ENCODE peak calls at places on chromosomes 1 and 21, in four cellular contexts. Z, B, X and T are unnamed samples.

GRCh38 chr1:29519108-29519507 is 282.8 kb downstream of the PTPRU start:
- DNase-seq in Z (no peak), B (no peak), X (no peak), T (no peak)

GRCh38 chr1:5311634-5312298 is 657.4 kb downstream of the AJAP1 start:
- DNase-seq in Z (no peak), B (no peak), X (no peak), T (no peak)

GRCh38 chr1:53686371-53687267 is 52.3 kb downstream of the GLIS1 start:
- DNase-seq in Z (no peak), B (no peak), X (no peak), T (no peak)

GRCh38 chr1:29105822-29106221 is 17.9 kb downstream of the TMEM200B start:
- DNase-seq in Z (no peak), B (no peak), X (no peak), T (no peak)

GRCh38 chr1:153519242-153519641 is 16.5 kb downstream of the S100A6 start:
- DNase-seq in Z (no peak), B (no peak), X (no peak), T (no peak)

GRCh38 chr1:218967836-218968235 is 205.8 kb upstream of the LYPLAL1 start:
- DNase-seq in Z (no peak), B (no peak), X (no peak), T (no peak)

GRCh38 chr21:28605138-28605537 is 387.5 kb downstream of the LTN1 start:
- DNase-seq in Z (no peak), B (no peak), X (peak; percentile 20), T (no peak)

GRCh38 chr21:46000182-46000730 is 18.7 kb downstream of the COL6A1 start:
- DNase-seq in Z (peak; percentile 61), B (no peak), X (no peak), T (no peak)

GRCh38 chr1:109268431-109269211 is 14.3 kb downstream of the PSRC1 start:
- DNase-seq in Z (peak; percentile 69), B (no peak), X (no peak), T (no peak)

GRCh38 chr1:150612014-150612345 is 17.4 kb downstream of the ENSA start:
- DNase-seq in Z (no peak), B (no peak), X (no peak), T (no peak)

GRCh38 chr1:17892225-17892624 is 137.1 kb downstream of the ACTL8 start:
- DNase-seq in Z (peak; percentile 84), B (no peak), X (no peak), T (no peak)

GRCh38 chr1:15937706-15938168 is 38.2 kb downstream of the ZBTB17 start:
- DNase-seq in Z (no peak), B (no peak), X (no peak), T (no peak)

GRCh38 chr1:247209306-247209900 is 37.6 kb upstream of the ZNF124 start:
- DNase-seq in Z (no peak), B (no peak), X (no peak), T (no peak)

GRCh38 chr1:2313651-2314296 is 77.6 kb downstream of the MORN1 start:
- DNase-seq in Z (no peak), B (no peak), X (no peak), T (no peak)

GRCh38 chr1:3423896-3424610 is 30.4 kb upstream of the ARHGEF16 start:
- DNase-seq in Z (peak; percentile 69), B (no peak), X (no peak), T (no peak)

GRCh38 chr1:197924516-197925123 is 7.4 kb downstream of the LHX9 start:
- DNase-seq in Z (no peak), B (no peak), X (no peak), T (no peak)

GRCh38 chr21:42429021-42429420 is 25.3 kb downstream of the UBASH3A start:
- DNase-seq in Z (no peak), B (no peak), X (no peak), T (no peak)

GRCh38 chr1:181608386-181608785 is 125.1 kb downstream of the CACNA1E start:
- DNase-seq in Z (no peak), B (no peak), X (no peak), T (no peak)
- TF ChIP-seq CTCF in Z (no peak), B (no peak), X (no peak), T (no peak)

GRCh38 chr1:30889506-30889905 is 19.1 kb downstream of the SDC3 start:
- DNase-seq in Z (no peak), B (no peak), X (no peak), T (peak; percentile 73)
- TF ChIP-seq CTCF in Z (no peak), B (no peak), X (no peak), T (no peak)

GRCh38 chr1:226064816-226065248 is 2.3 kb downstream of the H3-3A start:
- DNase-seq in Z (no peak), B (peak; percentile 34), X (peak; percentile 24), T (no peak)
- TF ChIP-seq CTCF in Z (no peak), B (peak; percentile 47), X (peak; percentile 82), T (peak; percentile 66)

GRCh38 chr1:84373446-84374141 is 24.7 kb upstream of the DNASE2B start:
- DNase-seq in Z (no peak), B (no peak), X (no peak), T (no peak)

GRCh38 chr1:84379128-84379527 is 19.2 kb upstream of the DNASE2B start:
- DNase-seq in Z (no peak), B (no peak), X (no peak), T (peak; percentile 46)

GRCh38 chr1:84377480-84378095 is 20.7 kb upstream of the DNASE2B start:
- DNase-seq in Z (no peak), B (no peak), X (no peak), T (no peak)

GRCh38 chr1:84374991-84375838 is 23.1 kb upstream of the DNASE2B start:
- DNase-seq in Z (no peak), B (no peak), X (no peak), T (no peak)

DNA sequence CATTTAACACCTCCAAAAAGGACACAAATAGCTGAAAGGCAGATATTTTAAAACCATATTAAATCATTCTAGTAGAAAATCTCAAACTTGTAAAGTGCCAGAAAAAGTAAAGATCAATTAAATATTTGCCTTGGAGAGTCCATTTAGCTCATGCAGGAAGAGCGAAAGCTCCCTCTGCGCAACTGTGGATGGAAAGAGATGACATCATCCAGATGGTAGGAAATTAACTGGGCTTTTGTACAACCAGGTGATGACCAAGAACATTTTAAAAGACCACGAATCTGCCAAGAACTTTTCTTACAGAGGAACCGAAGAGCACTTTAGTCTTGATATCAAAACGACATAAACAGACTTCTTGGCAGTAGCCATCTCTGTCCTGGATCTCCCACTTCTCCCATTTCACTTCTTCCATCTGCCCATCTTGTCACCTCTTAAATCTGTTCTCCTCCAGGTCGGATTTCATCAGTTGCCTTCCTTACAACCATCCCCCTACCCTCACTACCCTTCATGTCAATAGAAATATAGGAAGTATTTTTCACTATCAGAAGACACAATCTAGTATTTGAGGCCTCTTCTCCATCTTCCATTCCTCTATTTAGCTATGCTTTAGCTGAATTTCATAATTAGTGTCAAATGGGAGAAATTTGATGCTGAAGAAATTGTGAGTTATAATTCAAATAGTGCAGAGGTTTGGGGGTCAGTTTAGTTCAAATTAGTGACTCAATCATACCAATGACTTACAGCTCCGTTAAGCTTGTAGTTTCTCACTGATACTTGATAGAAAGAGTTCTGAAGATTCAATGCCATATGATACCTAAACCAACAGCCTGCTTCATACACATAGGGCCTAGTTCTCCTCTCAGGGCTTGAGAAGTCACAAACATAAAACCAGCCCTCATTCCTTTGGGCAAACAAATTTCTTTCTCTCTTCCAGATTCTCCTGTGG is 22.0 kb upstream of the DNASE2B start:
- DNase-seq in Z (no peak), B (no peak), X (no peak), T (no peak)
- TF ChIP-seq CTCF in Z (no peak), B (no peak), X (no peak), T (no peak)

GRCh38 chr21:37788503-37788902 is 127.8 kb downstream of the KCNJ6 start:
- DNase-seq in Z (no peak), B (no peak), X (no peak), T (no peak)
- TF ChIP-seq CTCF in Z (no peak), B (no peak), X (no peak), T (no peak)

GRCh38 chr1:26285366-26286063 is 5.6 kb downstream of the SH3BGRL3 start:
- DNase-seq in Z (no peak), B (no peak), X (peak; percentile 58), T (no peak)

GRCh38 chr1:26287033-26287711 is 7.3 kb downstream of the SH3BGRL3 start:
- DNase-seq in Z (no peak), B (peak; percentile 83), X (peak; percentile 71), T (no peak)

GRCh38 chr1:26283871-26284596 is 4.1 kb downstream of the SH3BGRL3 start:
- DNase-seq in Z (no peak), B (no peak), X (no peak), T (no peak)

GRCh38 chr1:26284597-26285351 is 4.9 kb downstream of the SH3BGRL3 start:
- DNase-seq in Z (no peak), B (peak; percentile 96), X (peak; percentile 76), T (peak; percentile 69)

DNA sequence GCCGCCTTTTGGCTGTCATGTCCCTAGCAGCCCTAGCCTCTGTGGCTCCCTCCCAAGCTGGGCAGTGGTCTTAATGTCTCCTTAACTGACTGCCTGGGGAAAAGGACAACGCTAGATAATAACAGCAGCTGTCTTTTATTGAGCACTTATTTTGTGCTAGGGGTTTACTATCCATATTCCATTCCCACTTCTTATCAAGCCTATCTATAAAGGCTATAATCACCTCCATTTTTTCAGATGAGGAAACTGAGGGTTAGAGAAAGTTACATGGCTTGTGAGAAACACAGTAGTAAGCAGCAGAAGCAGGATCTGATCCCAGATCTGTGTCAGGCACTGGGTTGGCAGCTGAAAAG is 6.2 kb downstream of the SH3BGRL3 start:
- DNase-seq in Z (no peak), B (no peak), X (no peak), T (no peak)
- TF ChIP-seq CTCF in Z (no peak), B (no peak), X (no peak), T (no peak)